ENCODE peak calls at places on chromosomes 5 and 9, in seven cellular contexts. H, I, X, R, Z, T and D are unnamed samples.

GRCh38 chr5:68817696-68818695 is 275.8 kb upstream of the SLC30A5 start:
- DNase-seq in I (no peak), R (no peak), Z (no peak), T (no peak), H (no peak), X (no peak), D (no peak)

GRCh38 chr9:81588148-81588874 is 101.0 kb downstream of the TLE1 start:
- DNase-seq in H (peak; percentile 79), I (no peak), X (peak; percentile 96), R (peak; percentile 82), T (no peak), Z (no peak), D (peak; percentile 85)

GRCh38 chr5:30894811-30895210 is 298.7 kb upstream of the CDH6 start:
- DNase-seq in H (no peak), T (no peak), Z (no peak), I (no peak), R (peak; percentile 41), X (no peak), D (peak; percentile 13)

GRCh38 chr5:6525910-6526309 is 77.3 kb downstream of the UBE2QL1 start:
- DNase-seq in H (peak; percentile 45), I (peak; percentile 12), T (no peak), R (peak; percentile 92), X (peak; percentile 52), Z (no peak), D (no peak)

GRCh38 chr5:170092702-170093101 is 13.0 kb upstream of the FOXI1 start:
- DNase-seq in H (no peak), T (no peak), I (no peak), X (no peak), Z (no peak), R (no peak), D (no peak)

GRCh38 chr9:137314561-137315560 is 12.8 kb upstream of the NRARP start:
- DNase-seq in I (no peak), Z (no peak), X (no peak), T (no peak), R (no peak), H (no peak), D (no peak)

GRCh38 chr5:32538031-32538547 is 47.3 kb upstream of the SUB1 start:
- DNase-seq in H (no peak), R (no peak), X (no peak), Z (no peak), I (no peak), T (peak; percentile 48), D (no peak)

GRCh38 chr5:88689662-88690351 is 193.2 kb downstream of the MEF2C start:
- DNase-seq in I (no peak), H (no peak), R (no peak), T (no peak), Z (no peak), X (no peak), D (no peak)

GRCh38 chr9:70421020-70421271 is 6.5 kb upstream of the KLF9 start:
- DNase-seq in I (no peak), T (no peak), R (no peak), H (no peak), Z (no peak), X (no peak), D (no peak)

GRCh38 chr5:104186100-104186499 is 623.5 kb upstream of the NUDT12 start:
- DNase-seq in Z (no peak), T (no peak), H (no peak), I (no peak), R (no peak), X (no peak), D (peak; percentile 63)

GRCh38 chr5:568061-568781 is 43.9 kb upstream of the CEP72 start:
- DNase-seq in I (no peak), Z (no peak), X (no peak), R (no peak), H (peak; percentile 6), T (no peak), D (no peak)

GRCh38 chr9:123353984-123354591 is 1.9 kb upstream of the CRB2 start:
- DNase-seq in Z (peak; percentile 44), I (peak; percentile 27), R (peak; percentile 56), X (peak; percentile 83), T (peak; percentile 62), H (peak; percentile 72), D (peak; percentile 48)

GRCh38 chr9:80874276-80874675 is 815.1 kb downstream of the TLE1 start:
- DNase-seq in I (no peak), T (no peak), R (peak; percentile 80), Z (no peak), X (no peak), H (no peak), D (peak; percentile 70)

GRCh38 chr9:35795701-35796100 is 4.3 kb downstream of the NPR2 start:
- DNase-seq in H (no peak), R (peak; percentile 67), I (no peak), T (no peak), Z (no peak), X (no peak), D (peak; percentile 59)